ENCODE peak calls at places on chromosomes 6 and 20, in four cellular contexts. Z is HepG2, R is GM12878, H is K562. N is an unnamed sample.

GRCh38 chr6:160979063-160979708 is 12.4 kb upstream of the MAP3K4 start:
- DNase-seq in Z (no peak), R (no peak), H (no peak), N (no peak)

GRCh38 chr20:56797023-56797422 is 167.9 kb downstream of the TFAP2C start:
- DNase-seq in Z (no peak), R (no peak), H (no peak), N (no peak)

GRCh38 chr20:57662313-57663240 is 42.4 kb upstream of the ZBP1 start:
- DNase-seq in Z (no peak), R (no peak), H (no peak), N (peak; percentile 33)

GRCh38 chr20:45140836-45141235 is 16.6 kb upstream of the WFDC12 start:
- DNase-seq in Z (no peak), R (no peak), H (no peak), N (no peak)

GRCh38 chr6:215335-216034 is 76.8 kb upstream of the DUSP22 start:
- DNase-seq in Z (no peak), R (peak; percentile 41), H (no peak), N (no peak)

GRCh38 chr20:635609-636338 is 17.2 kb downstream of the SRXN1 start:
- DNase-seq in Z (no peak), R (no peak), H (no peak), N (no peak)

GRCh38 chr6:74654296-74654695 is 551.6 kb downstream of the COL12A1 start:
- DNase-seq in Z (no peak), R (no peak), H (no peak), N (no peak)

GRCh38 chr6:108180266-108180665 is 14.4 kb downstream of the NR2E1 start:
- DNase-seq in Z (no peak), R (no peak), H (no peak), N (no peak)

GRCh38 chr6:81863123-81863522 is 110.6 kb upstream of the TENT5A start:
- DNase-seq in Z (peak; percentile 92), R (no peak), H (no peak), N (no peak)

GRCh38 chr20:43388267-43389081 is 69.2 kb upstream of the SRSF6 start:
- DNase-seq in Z (no peak), R (no peak), H (no peak), N (no peak)

GRCh38 chr6:50635429-50635828 is 77.9 kb upstream of the TFAP2D start:
- DNase-seq in Z (no peak), R (no peak), H (no peak), N (no peak)

GRCh38 chr20:36507746-36508145 is 33.6 kb upstream of the MYL9 start:
- DNase-seq in Z (no peak), R (no peak), H (no peak), N (no peak)

GRCh38 chr6:110514818-110515217 is 38.4 kb upstream of the SLC22A16 start:
- DNase-seq in Z (no peak), R (no peak), H (no peak), N (no peak)

GRCh38 chr20:22385602-22386299 is 198.6 kb downstream of the FOXA2 start:
- DNase-seq in Z (peak; percentile 75), R (no peak), H (peak; percentile 13), N (no peak)

GRCh38 chr20:610130-611046 is at the start of gene TCF15:
- DNase-seq in Z (no peak), R (no peak), H (peak; percentile 98), N (peak; percentile 100)

GRCh38 chr20:29873946-29874345 is 1383.5 kb upstream of the DEFB115 start:
- DNase-seq in Z (no peak), R (no peak), H (no peak), N (peak; percentile 61)

GRCh38 chr6:53437557-53438202 is 88.9 kb upstream of the ELOVL5 start:
- DNase-seq in Z (peak; percentile 71), R (peak; percentile 27), H (peak; percentile 37), N (peak; percentile 24)

GRCh38 chr6:75656479-75656878 is 54.8 kb downstream of the SENP6 start:
- DNase-seq in Z (no peak), R (no peak), H (no peak), N (no peak)

GRCh38 chr6:40555092-40555491 is 32.1 kb downstream of the LRFN2 start:
- DNase-seq in Z (no peak), R (no peak), H (no peak), N (no peak)

GRCh38 chr6:41768545-41769308 is 11.0 kb downstream of the FRS3 start:
- DNase-seq in Z (peak; percentile 94), R (no peak), H (peak; percentile 64), N (peak; percentile 41)

GRCh38 chr20:35700625-35701148 is 1.5 kb downstream of the ROMO1 start:
- DNase-seq in Z (no peak), R (no peak), H (no peak), N (no peak)

GRCh38 chr20:45343445-45343866 is 4.8 kb downstream of the SDC4 start:
- DNase-seq in Z (peak; percentile 76), R (no peak), H (peak; percentile 52), N (no peak)

GRCh38 chr20:37293301-37293943 is 4.0 kb downstream of the MANBAL start:
- DNase-seq in Z (no peak), R (no peak), H (no peak), N (no peak)

GRCh38 chr6:5275497-5275896 is 14.2 kb downstream of the FARS2 start:
- DNase-seq in Z (no peak), R (no peak), H (no peak), N (no peak)

GRCh38 chr20:47789081-47789998 is 4.1 kb upstream of the SULF2 start:
- DNase-seq in Z (no peak), R (no peak), H (no peak), N (peak; percentile 52)

GRCh38 chr20:49843139-49843538 is 30.5 kb downstream of the SLC9A8 start:
- DNase-seq in Z (no peak), R (no peak), H (no peak), N (no peak)

GRCh38 chr6:17280552-17281090 is 540 bp upstream of the RBM24 start:
- DNase-seq in Z (no peak), R (no peak), H (no peak), N (peak; percentile 66)

GRCh38 chr6:159893064-159893463 is 2.3 kb downstream of the MAS1 start:
- DNase-seq in Z (no peak), R (no peak), H (no peak), N (no peak)

GRCh38 chr6:35496851-35497570 is at the start of gene TEAD3:
- DNase-seq in Z (peak; percentile 69), R (no peak), H (peak; percentile 98), N (peak; percentile 97)

GRCh38 chr20:34037121-34037520 is 43.4 kb downstream of the RALY start:
- DNase-seq in Z (no peak), R (no peak), H (no peak), N (no peak)

GRCh38 chr6:45657243-45657642 is 279.5 kb upstream of the SUPT3H start:
- DNase-seq in Z (no peak), R (no peak), H (no peak), N (no peak)

GRCh38 chr6:128208078-128208477 is 307.2 kb upstream of the THEMIS start:
- DNase-seq in Z (peak; percentile 82), R (no peak), H (no peak), N (no peak)

GRCh38 chr6:128209771-128210170 is 308.9 kb upstream of the THEMIS start:
- DNase-seq in Z (peak; percentile 12), R (no peak), H (no peak), N (no peak)

GRCh38 chr6:128204621-128205020 is 303.8 kb upstream of the THEMIS start:
- DNase-seq in Z (no peak), R (no peak), H (no peak), N (no peak)

GRCh38 chr6:128208851-128209580 is 308.2 kb upstream of the THEMIS start:
- DNase-seq in Z (peak; percentile 14), R (no peak), H (no peak), N (no peak)
- TF ChIP-seq ZBTB33 in Z (no peak), R (no peak), H (no peak), N (no peak)

GRCh38 chr20:53983401-53983800 is 87.0 kb downstream of the BCAS1 start:
- DNase-seq in Z (no peak), R (no peak), H (no peak), N (no peak)

GRCh38 chr20:53980101-53980500 is 90.3 kb downstream of the BCAS1 start:
- DNase-seq in Z (no peak), R (no peak), H (no peak), N (no peak)

GRCh38 chr20:53982624-53983023 is 87.8 kb downstream of the BCAS1 start:
- DNase-seq in Z (no peak), R (no peak), H (no peak), N (no peak)

GRCh38 chr20:53981130-53981529 is 89.3 kb downstream of the BCAS1 start:
- DNase-seq in Z (no peak), R (no peak), H (no peak), N (no peak)

GRCh38 chr20:53981752-53982437 is 88.5 kb downstream of the BCAS1 start:
- DNase-seq in Z (no peak), R (no peak), H (no peak), N (no peak)
- TF ChIP-seq NFIC in Z (no peak), R (no peak), H (no peak), N (no peak)

DNA sequence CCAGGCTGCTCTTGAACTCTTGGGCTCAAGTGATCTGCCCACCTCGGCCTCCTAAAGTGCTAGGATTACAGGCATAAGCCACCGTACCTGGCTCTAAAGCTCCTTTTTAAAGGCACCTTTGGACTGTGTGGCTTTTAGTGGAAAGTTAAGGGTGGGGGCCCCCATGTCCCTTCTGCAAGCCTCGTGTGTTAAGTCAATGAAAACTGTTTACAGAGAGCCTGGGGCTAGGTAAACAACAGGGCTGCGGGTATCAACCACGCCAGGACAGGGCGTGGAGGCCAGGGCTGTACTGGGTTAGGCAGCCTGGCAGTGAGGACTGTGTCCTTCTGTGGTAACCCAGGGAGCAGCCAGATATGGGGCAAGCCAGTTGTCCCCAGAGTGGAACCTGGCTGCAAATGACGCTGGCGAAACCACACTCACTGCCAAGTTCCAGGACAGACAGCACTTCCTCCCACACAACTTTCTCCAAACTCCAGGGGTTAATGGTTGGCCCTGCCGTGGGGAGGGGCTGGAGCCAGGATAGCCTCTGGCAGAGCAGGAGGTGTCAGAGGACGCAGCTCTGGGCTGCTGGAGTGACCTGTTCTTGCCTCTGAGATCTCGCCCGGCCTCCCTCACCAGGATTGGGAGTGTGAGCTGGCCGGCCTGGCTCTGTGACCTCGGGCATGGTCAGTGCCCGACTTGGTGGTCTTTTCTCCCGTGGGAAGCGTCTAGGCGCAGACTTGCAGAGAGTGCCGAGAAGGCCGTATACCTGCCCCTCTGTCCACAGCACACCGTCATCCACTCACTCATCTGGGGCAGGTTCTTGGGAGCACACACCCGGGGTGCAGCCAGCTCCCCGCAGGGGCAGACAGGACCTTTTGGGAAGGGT is 3.2 kb downstream of the SLC17A9 start:
- DNase-seq in Z (peak; percentile 98), R (no peak), H (no peak), N (no peak)
- TF ChIP-seq ZBTB33 in Z (peak; percentile 79), R (no peak), H (no peak), N (no peak)

DNA sequence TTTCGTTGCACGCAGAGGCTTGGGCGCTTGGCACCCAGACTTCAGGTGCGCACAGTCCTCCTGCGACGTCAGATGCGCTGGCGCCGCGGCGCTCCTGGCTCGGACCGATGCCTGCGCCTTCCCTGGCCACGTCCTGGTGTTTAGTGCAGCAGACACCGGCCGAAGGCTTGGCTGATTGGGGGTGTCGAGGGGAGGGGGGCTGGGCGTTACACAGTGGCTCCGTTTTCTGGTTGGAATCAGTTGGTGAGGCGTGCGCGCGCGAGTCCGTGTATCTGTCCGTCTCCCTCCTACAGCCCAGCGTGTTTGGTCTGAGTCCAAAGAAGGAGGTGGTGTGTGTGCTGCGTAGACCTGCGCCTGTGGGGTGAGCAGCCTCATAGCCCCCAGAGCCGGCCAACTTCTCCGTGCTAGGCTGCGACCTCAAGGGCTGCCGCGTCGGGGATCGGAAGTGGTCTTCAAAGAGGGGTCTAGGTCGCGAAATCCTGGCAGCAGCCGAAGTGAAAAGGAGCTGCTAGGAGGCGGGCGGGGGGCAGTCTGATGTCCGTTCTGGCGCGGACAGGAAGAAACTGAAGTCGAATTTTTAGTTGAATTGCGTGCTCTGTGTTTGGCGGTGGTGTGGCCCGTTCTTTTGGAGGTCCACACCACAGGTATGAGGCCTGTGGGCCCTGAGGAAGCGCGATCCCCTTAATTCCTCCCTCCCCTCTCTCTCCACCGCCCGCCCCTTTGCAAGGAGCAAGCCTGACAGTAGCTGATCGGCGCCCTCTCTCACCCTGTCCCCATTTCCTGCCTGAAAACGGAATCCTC is 1.6 kb downstream of the SYNDIG1 start:
- DNase-seq in Z (no peak), R (no peak), H (no peak), N (no peak)
- TF ChIP-seq NFIC in Z (no peak), R (no peak), H (no peak), N (no peak)